ENCODE peak calls at places on chromosomes 12 and 14, in nine cellular contexts. L is endothelial cell, V is uterus, G is Calu3, T is fibroblast of mammary gland, X is CD14-positive monocyte, Z is mammary epithelial cell, Y is body of pancreas, A is SK-N-SH. B is an unnamed sample.

GRCh38 chr14:92610849-92611271 is 97.3 kb downstream of the RIN3 start:
- DNase-seq in Y (no peak), L (no peak), G (no peak), V (no peak), T (no peak), Z (no peak), X (no peak), A (no peak), B (no peak)

GRCh38 chr14:60217713-60218112 is 31.3 kb upstream of the PPM1A start:
- DNase-seq in Z (no peak), G (no peak), V (no peak), A (no peak), Y (no peak), X (no peak), L (no peak), T (no peak), B (no peak)

GRCh38 chr14:103086771-103087342 is 2.8 kb downstream of the LBHD2 start:
- DNase-seq in Z (no peak), T (no peak), X (no peak), G (no peak), L (no peak), V (no peak), A (no peak), Y (no peak), B (no peak)

GRCh38 chr12:67854351-67854750 is 134.9 kb upstream of the IFNG-AS1 start:
- DNase-seq in G (no peak), Y (no peak), T (no peak), X (no peak), A (no peak), V (no peak), Z (no peak), L (no peak), B (no peak)

GRCh38 chr12:24595652-24596235 is 353.2 kb downstream of the BCAT1 start:
- DNase-seq in A (peak), Z (no peak), Y (no peak), G (peak), T (peak), X (no peak), V (no peak), L (peak), B (peak)

GRCh38 chr12:108955225-108955835 is 65.5 kb downstream of the SVOP start:
- DNase-seq in L (no peak), Y (peak), Z (peak), X (no peak), T (peak), V (no peak), A (peak), G (no peak), B (peak)

GRCh38 chr12:5473076-5473475 is 41.2 kb downstream of the NTF3 start:
- DNase-seq in A (no peak), G (no peak), Y (no peak), Z (no peak), L (no peak), T (no peak), V (no peak), X (no peak), B (no peak)

GRCh38 chr12:113136128-113136989 is 798 bp upstream of the RASAL1 start:
- DNase-seq in Z (no peak), T (no peak), G (peak), A (peak), X (peak), V (no peak), Y (no peak), L (no peak), B (no peak)

GRCh38 chr12:133023566-133023965 is 13.7 kb upstream of the ZNF84 start:
- DNase-seq in L (no peak), Z (peak), X (no peak), V (no peak), A (no peak), T (no peak), Y (no peak), G (no peak), B (no peak)

GRCh38 chr12:4526923-4527546 is 11.7 kb upstream of the RAD51AP1 start:
- DNase-seq in X (no peak), A (peak), V (no peak), L (no peak), T (peak), G (no peak), Z (no peak), Y (no peak), B (no peak)

GRCh38 chr14:93960108-93960475 is 16.3 kb downstream of the ASB2 start:
- DNase-seq in Z (no peak), L (no peak), X (no peak), Y (no peak), A (no peak), V (no peak), G (no peak), T (no peak), B (no peak)

GRCh38 chr14:89298056-89298834 is 118.8 kb downstream of the FOXN3 start:
- DNase-seq in L (no peak), G (no peak), Z (no peak), X (no peak), A (no peak), Y (no peak), T (no peak), V (no peak), B (no peak)

GRCh38 chr14:68345738-68346137 is 447.1 kb downstream of the ZFP36L1 start:
- DNase-seq in Y (no peak), Z (no peak), G (no peak), V (no peak), A (no peak), L (no peak), T (peak), X (no peak), B (no peak)

GRCh38 chr14:28681681-28682080 is 84.9 kb upstream of the FOXG1 start:
- DNase-seq in V (no peak), Y (no peak), T (no peak), A (no peak), L (no peak), X (no peak), G (no peak), Z (no peak), B (no peak)

GRCh38 chr14:58077621-58078020 is 74.4 kb downstream of the ARMH4 start:
- DNase-seq in T (peak), A (no peak), Z (no peak), X (no peak), V (no peak), L (no peak), G (no peak), Y (no peak), B (no peak)

GRCh38 chr12:86950043-86950838 is 694.0 kb upstream of the MGAT4C start:
- DNase-seq in V (no peak), L (no peak), Y (no peak), Z (no peak), T (no peak), G (no peak), X (no peak), A (no peak), B (peak)

GRCh38 chr12:66036317-66036716 is 94.2 kb downstream of the LLPH start:
- DNase-seq in V (peak), X (no peak), Y (peak), A (no peak), Z (peak), T (peak), G (peak), L (no peak), B (no peak)

GRCh38 chr12:131351319-131352028 is 359.4 kb upstream of the SFSWAP start:
- DNase-seq in Z (no peak), G (no peak), L (no peak), Y (no peak), A (peak), T (no peak), V (no peak), X (no peak), B (no peak)

GRCh38 chr12:2292560-2292959 is 239.8 kb downstream of the CACNA1C start:
- DNase-seq in Z (no peak), A (peak), T (no peak), Y (no peak), L (no peak), V (no peak), G (no peak), X (no peak), B (no peak)

GRCh38 chr14:72894623-72895378 is 900 bp upstream of the DPF3 start:
- DNase-seq in X (no peak), A (peak), Y (peak), G (peak), L (peak), V (no peak), Z (no peak), T (no peak), B (peak)

GRCh38 chr14:61474671-61475070 is 153.3 kb downstream of the PRKCH start:
- DNase-seq in G (no peak), A (no peak), L (no peak), X (no peak), T (no peak), Y (no peak), V (no peak), Z (no peak), B (no peak)

GRCh38 chr14:60151715-60152114 is 13.5 kb downstream of the DHRS7 start:
- DNase-seq in X (peak), G (no peak), Y (peak), A (peak), T (peak), Z (peak), L (no peak), V (peak), B (no peak)

GRCh38 chr12:76866726-76867125 is 12.1 kb downstream of the CSRP2 start:
- DNase-seq in V (no peak), L (no peak), Y (no peak), X (no peak), A (no peak), G (no peak), T (peak), Z (peak), B (peak)

GRCh38 chr12:65876898-65877721 is 52.8 kb downstream of the HMGA2 start:
- DNase-seq in Z (no peak), V (no peak), X (no peak), T (peak), Y (peak), L (no peak), A (no peak), G (peak), B (peak)

GRCh38 chr12:120350576-120351350 is 18.2 kb downstream of the MSI1 start:
- DNase-seq in L (no peak), Z (no peak), X (no peak), Y (peak), T (no peak), V (no peak), A (no peak), G (no peak), B (no peak)

GRCh38 chr12:81208193-81208946 is 130.5 kb downstream of the ACSS3 start:
- DNase-seq in Y (no peak), L (no peak), A (no peak), X (no peak), Z (no peak), V (no peak), T (peak), G (no peak), B (no peak)

GRCh38 chr14:101062611-101063010 is 159.1 kb upstream of the RTL1 start:
- DNase-seq in Y (no peak), G (no peak), L (no peak), V (no peak), A (no peak), T (peak), Z (no peak), X (peak), B (no peak)

GRCh38 chr14:32258574-32258973 is 55.5 kb upstream of the RNU6-8 start:
- DNase-seq in A (no peak), V (peak), T (peak), Z (no peak), Y (no peak), L (no peak), X (no peak), G (no peak), B (no peak)

GRCh38 chr12:34405286-34406227 is 383.3 kb downstream of the ALG10 start:
- DNase-seq in Y (peak), L (peak), A (peak), V (peak), X (peak), T (no peak), Z (no peak), G (no peak), B (no peak)

GRCh38 chr12:27123642-27124041 is 41.3 kb upstream of the C12orf71 start:
- DNase-seq in T (peak), Z (peak), Y (no peak), X (no peak), A (peak), L (no peak), G (no peak), V (no peak), B (no peak)

GRCh38 chr12:3995276-3995675 is 122.1 kb upstream of the PARP11 start:
- DNase-seq in Y (no peak), V (no peak), X (no peak), Z (no peak), T (no peak), G (no peak), A (no peak), L (no peak), B (no peak)

GRCh38 chr12:123645851-123646250 is 12.2 kb downstream of the GTF2H3 start:
- DNase-seq in L (no peak), A (no peak), Z (no peak), T (no peak), Y (no peak), G (no peak), X (no peak), V (no peak), B (no peak)

GRCh38 chr14:68824517-68825347 is 31.9 kb upstream of the ZFP36L1 start:
- DNase-seq in T (peak), V (peak), G (peak), L (peak), A (peak), X (no peak), Z (no peak), Y (peak), B (peak)

GRCh38 chr14:100778078-100778927 is 47.6 kb upstream of the MEG3 start:
- DNase-seq in T (no peak), Y (no peak), X (no peak), V (peak), G (no peak), A (no peak), L (no peak), Z (no peak), B (no peak)

GRCh38 chr12:121190523-121191031 is 19.4 kb upstream of the P2RX4 start:
- DNase-seq in V (no peak), Y (no peak), A (no peak), L (no peak), G (no peak), T (peak), X (peak), Z (peak), B (no peak)

GRCh38 chr12:233615-233968 is 19.6 kb upstream of the SLC6A12 start:
- DNase-seq in L (no peak), G (no peak), V (no peak), X (no peak), A (no peak), Z (no peak), T (no peak), Y (no peak), B (no peak)

DNA sequence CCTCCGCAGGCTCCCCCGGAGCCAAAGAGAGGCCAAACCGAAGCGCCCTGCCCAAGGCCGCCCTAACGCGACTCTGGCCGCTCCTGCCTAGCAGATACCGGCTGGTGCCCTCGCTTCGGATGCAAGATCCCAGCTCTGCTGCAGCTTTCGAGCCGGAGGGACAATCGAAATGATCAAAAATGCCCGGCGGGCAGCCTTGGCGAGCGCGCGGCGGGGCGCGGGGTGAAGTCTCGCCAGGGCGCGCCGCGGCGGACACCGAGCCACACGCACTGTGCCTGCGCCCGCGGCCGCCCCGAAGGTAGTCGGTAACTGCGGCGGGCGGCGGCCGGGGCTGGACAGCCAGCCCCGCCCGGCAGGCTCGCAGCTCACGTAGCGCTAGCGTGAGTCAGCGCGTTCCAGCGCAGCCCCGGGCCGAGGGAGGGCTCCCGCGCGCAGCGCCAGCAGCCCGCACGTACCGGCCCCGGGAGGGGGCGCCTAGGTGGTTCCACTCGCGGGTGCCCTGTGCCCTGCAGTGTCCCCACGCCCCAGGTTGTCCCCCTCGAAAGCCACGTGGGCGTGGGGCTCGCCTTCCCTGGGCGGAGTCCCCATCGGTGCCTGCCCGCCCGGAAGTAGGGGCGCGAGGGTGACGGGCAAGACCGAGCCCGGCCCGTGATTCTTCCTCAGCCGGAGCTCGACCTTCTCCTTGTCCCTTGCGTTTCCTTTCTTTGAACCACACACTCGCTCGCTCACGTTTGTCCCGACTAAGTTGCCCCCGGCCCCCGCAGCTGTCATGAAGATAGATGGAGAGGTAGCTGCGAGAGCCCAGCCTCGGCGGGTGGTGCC is 109.3 kb upstream of the EGLN3 start:
- DNase-seq in A (peak), Y (peak), G (peak), V (peak), Z (peak), X (peak), T (peak), L (peak), B (peak)
- TF ChIP-seq CTCF in A (peak), Y (no peak), G (no peak), V (peak), Z (peak), X (peak), T (no peak), L (no peak), B (no peak)

DNA sequence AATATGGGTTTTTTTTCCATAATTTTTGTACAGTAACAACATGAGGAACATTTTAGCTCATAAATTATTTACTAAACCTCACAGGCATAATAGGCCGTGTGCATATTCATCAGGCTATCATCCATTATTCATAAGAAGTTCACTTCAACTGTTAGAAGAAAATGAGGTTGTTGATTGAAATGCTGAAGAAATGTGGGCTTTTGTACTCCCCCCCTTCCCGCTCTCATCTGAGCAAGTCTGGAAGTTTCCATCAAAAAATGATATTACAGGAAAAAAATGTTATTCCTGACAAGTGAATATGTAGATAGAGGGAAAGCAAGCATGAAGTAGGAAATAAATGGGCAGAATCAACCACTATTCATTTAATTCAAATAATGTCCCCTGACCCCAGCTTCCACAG is 7.9 kb upstream of the POU6F1 start:
- DNase-seq in L (no peak), T (no peak), V (no peak), A (no peak), Y (no peak), Z (no peak), X (no peak), G (no peak), B (no peak)
- TF ChIP-seq CTCF in L (no peak), T (no peak), V (no peak), A (no peak), Y (no peak), Z (no peak), X (no peak), G (no peak), B (no peak)

DNA sequence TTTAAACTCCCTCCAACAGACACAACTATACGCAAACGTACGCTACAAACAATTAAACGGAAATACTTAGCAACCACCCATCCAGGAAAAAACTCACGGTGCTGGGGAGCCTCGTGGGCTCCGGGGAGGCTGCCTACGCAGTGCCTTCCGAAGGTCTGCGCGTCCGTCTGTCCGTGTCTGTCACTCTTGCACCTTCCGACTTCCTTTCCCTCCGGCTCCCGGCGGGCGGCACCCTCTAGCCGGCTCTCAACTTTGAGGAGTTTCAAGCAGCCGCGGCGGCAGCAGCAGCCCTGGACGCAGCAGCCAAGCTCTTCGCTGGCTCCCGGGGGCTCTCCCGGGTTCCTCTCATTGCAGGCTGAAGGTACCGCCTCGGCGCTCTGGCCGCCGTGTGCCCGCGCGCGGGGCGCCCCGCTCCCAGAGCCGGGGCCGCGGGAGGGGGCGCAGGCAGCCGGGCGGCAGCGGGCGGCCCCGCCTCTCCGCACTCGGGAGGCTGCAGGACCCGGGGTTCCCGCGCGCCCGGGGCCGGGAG is at the start of gene PCED1B:
- DNase-seq in V (peak), T (peak), Y (peak), G (peak), Z (peak), L (peak), A (peak), X (peak), B (no peak)
- TF ChIP-seq CTCF in V (peak), T (peak), Y (no peak), G (no peak), Z (peak), L (no peak), A (peak), X (no peak), B (no peak)

GRCh38 chr12:43758728-43759563 is at the start of the genes IRAK4 and PUS7L:
- DNase-seq in Y (peak), V (peak), A (peak), Z (peak), X (peak), G (peak), T (peak), L (peak), B (peak)
- TF ChIP-seq CTCF in Y (peak), V (peak), A (peak), Z (peak), X (peak), G (no peak), T (peak), L (no peak), B (no peak)

GRCh38 chr12:63843613-63844390 is 698 bp upstream of the SRGAP1 start:
- DNase-seq in G (peak), T (peak), L (peak), V (peak), Z (peak), Y (peak), X (peak), A (peak), B (peak)
- TF ChIP-seq CTCF in G (peak), T (peak), L (peak), V (peak), Z (peak), Y (peak), X (peak), A (peak), B (peak)

DNA sequence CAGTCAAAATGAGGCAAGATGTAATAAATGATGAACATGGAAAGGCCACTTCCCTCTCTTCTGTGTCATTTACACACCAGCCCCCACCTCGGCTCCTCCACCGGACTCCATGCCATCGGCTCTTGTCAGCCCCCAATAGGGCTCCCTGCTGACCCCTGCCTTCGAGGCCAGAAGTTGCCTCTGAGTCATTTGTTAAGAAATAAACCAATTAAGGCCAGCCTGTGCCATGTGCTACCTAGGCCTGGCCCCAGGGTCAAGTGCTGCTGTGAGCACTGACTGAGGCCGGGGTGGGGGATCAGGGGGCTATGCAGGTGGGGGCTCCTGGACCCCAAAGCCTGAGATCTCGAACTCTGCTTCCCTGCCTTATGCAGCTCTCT is 53.2 kb downstream of the TESC start:
- DNase-seq in G (no peak), X (no peak), L (no peak), V (no peak), A (peak), T (no peak), Z (no peak), Y (no peak), B (peak)
- TF ChIP-seq CTCF in G (no peak), X (no peak), L (no peak), V (no peak), A (peak), T (no peak), Z (no peak), Y (no peak), B (peak)

GRCh38 chr12:29726741-29727348 is 56.9 kb downstream of the TMTC1 start:
- DNase-seq in T (no peak), A (no peak), Z (no peak), G (no peak), V (no peak), X (no peak), Y (no peak), L (no peak), B (no peak)
- TF ChIP-seq CTCF in T (no peak), A (no peak), Z (no peak), G (no peak), V (no peak), X (no peak), Y (no peak), L (no peak), B (no peak)